ENCODE peak calls at places on chromosomes 11 and 22, in nine cellular contexts. W is BJ, T is esophagus squamous epithelium, X is small intestine, H is PC-9, O is left ventricle myocardium inferior, L is body of pancreas, B is brain microvascular endothelial cell, G is right atrium auricular region. E is an unnamed sample. For H3K36me3, the result is how much of the 10 kb centered on the place peaks cover.

GRCh38 chr11:124415356-124415923 is 9.2 kb downstream of the OR8B4 start:
- DNase-seq in G (no peak), T (no peak), H (no peak), L (no peak), W (no peak), O (no peak), X (no peak), B (peak), E (no peak)

GRCh38 chr11:70129051-70129592 is 51.0 kb downstream of the ANO1 start:
- DNase-seq in X (no peak), O (no peak), H (no peak), B (no peak), T (no peak), G (no peak), L (no peak), W (no peak), E (no peak)

GRCh38 chr22:23689414-23689813 is 1.4 kb upstream of the RGL4 start:
- DNase-seq in T (no peak), L (no peak), W (no peak), X (no peak), B (no peak), H (no peak), O (no peak), G (no peak), E (no peak)

GRCh38 chr11:20474176-20474950 is 86.8 kb downstream of the PRMT3 start:
- DNase-seq in W (no peak), G (no peak), B (no peak), T (no peak), O (peak), L (no peak), X (peak), H (no peak), E (no peak)

GRCh38 chr11:95301497-95301896 is 70.5 kb upstream of the SESN3 start:
- DNase-seq in T (no peak), H (no peak), W (no peak), G (no peak), L (peak), O (no peak), B (no peak), X (peak), E (no peak)

GRCh38 chr22:38451404-38451803 is 3.6 kb downstream of the KCNJ4 start:
- DNase-seq in G (no peak), H (no peak), T (no peak), L (no peak), O (no peak), B (no peak), X (no peak), W (no peak), E (no peak)

GRCh38 chr11:94128746-94129504 is at the start of gene PANX1:
- DNase-seq in T (peak), L (peak), H (peak), G (peak), W (peak), B (peak), X (peak), O (peak), E (peak)

GRCh38 chr22:31206896-31207687 is 5.0 kb upstream of the LIMK2 start:
- DNase-seq in O (peak), T (no peak), H (peak), B (no peak), X (peak), G (no peak), W (no peak), L (peak), E (peak)

DNA sequence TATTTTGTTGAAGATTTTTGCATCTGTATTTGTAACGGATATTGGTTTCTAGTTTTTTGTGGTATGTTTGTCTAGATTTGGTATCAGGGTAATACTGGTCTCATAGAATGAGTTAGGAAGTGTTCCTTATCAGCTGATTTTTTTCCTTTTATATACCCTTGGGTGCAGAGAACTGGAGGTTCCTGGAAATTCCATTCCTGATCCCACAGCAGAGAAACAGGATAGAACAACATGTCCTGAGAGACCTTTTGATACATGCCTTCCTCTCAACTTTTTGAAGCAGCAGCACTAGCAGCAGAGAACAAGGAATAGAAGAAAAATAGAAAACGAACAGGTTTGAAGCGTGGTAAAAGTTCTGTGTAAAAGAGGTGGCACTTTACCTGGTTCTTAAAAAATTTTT is 36.8 kb downstream of the BIRC2 start:
- DNase-seq in H (no peak), B (no peak), X (no peak), O (no peak), G (no peak), T (no peak), W (no peak), L (no peak), E (no peak)
- H3K36me3 ChIP-seq in H (under half), B (under half), X (under half), O (half or more), G (under half), T (under half), W (under half), L (under half), E (under half)

DNA sequence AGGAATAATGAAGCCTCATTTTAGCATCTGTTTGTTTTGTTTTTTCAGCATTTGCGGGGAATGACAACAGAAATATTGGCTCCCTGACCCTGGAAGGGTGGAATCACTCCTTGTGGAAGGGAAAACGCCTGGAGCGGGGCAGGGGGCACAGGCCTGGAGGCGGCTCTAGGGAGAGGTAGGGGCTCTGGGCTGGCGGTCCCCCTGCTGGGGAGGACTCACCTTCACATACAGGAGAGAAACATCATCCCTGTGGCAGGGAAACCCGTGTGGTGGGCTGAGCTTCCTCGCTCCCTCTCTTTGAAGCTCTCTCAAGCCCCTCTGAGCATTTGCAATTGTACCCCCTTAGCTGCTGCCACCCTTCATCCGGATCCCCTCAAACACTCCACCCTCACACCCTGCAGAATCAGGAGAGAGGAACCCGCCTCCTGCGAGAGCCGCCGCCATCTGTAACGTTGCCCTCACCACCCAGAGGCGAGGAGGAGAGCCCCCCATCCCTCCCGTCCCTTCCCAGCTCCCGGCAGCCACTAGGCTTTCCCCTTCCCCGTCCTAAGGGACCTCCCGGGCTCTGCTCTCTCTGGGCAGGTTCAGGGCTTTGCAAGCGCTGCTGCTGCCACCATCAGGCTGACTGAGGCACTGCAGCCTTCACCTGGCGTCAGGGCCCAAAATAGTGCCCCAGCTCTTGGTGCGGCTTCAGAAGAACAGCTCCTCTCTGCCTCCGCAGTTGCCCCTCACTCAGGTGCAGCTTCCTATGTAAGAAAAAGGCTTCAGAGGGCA is 10.4 kb downstream of the KIRREL3 start:
- DNase-seq in H (peak), L (peak), X (peak), G (peak), B (peak), T (no peak), W (no peak), O (peak), E (peak)
- H3K4me3 ChIP-seq in H (no peak), L (no peak), X (no peak), G (no peak), B (peak), T (no peak), W (peak), O (no peak), E (no peak)

DNA sequence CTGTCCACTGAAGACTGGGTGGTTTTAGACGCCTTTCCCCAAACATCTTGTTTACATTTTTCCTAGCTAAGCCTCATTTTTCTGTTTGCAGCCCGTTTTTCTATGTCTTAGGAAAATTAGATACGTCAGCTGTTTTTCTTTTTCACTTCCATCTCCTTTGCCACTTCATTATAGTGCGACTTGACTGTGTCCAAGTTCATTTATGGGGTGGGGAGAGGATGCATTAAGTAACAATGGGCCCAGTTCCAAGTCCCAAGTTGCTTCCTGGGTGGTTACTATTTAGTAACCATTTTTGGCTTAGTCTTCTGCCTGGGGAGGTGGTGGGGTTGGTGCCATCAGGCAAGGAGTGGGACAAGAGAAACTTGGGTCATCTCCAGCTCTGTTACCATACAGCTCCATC is 83.0 kb downstream of the TRAF6 start:
- DNase-seq in B (no peak), G (no peak), H (no peak), O (no peak), W (no peak), T (no peak), X (no peak), L (no peak), E (no peak)
- H3K36me3 ChIP-seq in B (under half), G (under half), H (under half), O (under half), W (under half), T (under half), X (under half), L (under half), E (under half)

GRCh38 chr11:14445542-14446530 is 53.8 kb downstream of the COPB1 start:
- DNase-seq in X (no peak), G (no peak), T (no peak), H (no peak), W (no peak), O (no peak), B (peak), L (no peak), E (no peak)
- H3K4me3 ChIP-seq in X (no peak), G (no peak), T (no peak), H (no peak), W (no peak), O (no peak), B (no peak), L (no peak), E (no peak)

GRCh38 chr11:2444301-2445106 is at the start of the genes KCNQ1 and TRPM5:
- DNase-seq in W (no peak), X (peak), T (no peak), B (no peak), O (peak), H (peak), L (peak), G (no peak), E (peak)
- H3K36me3 ChIP-seq in W (under half), X (under half), T (under half), B (under half), O (under half), H (under half), L (under half), G (under half), E (under half)

DNA sequence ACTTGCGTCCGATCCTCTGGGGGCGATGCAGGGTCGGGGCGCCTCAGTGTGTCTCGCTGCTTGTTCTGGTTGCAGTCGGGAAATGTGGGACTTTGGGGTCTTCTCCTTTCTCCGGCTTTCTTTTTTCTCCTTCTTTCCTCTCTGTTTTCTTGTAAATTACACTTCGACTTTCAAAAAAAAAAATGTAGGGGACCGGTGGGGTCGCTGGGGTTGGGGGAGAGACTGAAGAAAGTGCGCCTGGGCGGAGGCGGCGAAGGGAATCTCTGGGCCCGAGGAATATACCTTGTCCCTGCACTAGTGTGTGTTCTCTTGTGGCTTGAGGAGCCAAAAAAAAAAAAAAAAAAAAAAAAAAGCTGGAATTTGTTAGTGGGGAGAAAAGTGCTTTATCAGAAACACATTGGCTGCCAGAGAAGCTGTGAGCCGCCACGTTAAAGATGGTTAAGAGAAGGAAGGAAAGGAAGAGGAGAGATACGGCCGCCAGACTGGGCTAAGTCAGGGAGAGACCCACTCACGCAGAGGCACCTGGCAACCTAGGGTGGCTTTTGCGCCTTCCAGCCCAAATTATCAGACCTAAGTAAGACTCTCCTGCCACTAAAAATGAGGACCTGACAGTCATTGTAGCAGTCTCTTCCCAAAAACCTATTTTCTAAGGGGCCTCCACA is 8.4 kb upstream of the FLI1 start:
- DNase-seq in B (no peak), W (no peak), L (no peak), H (no peak), T (no peak), G (no peak), X (no peak), O (no peak), E (no peak)
- H3K4me3 ChIP-seq in B (peak), W (no peak), L (no peak), H (no peak), T (no peak), G (no peak), X (no peak), O (peak), E (no peak)